ENCODE peak calls at places on chromosome 10, in five cellular contexts. One of them, this sample, is unnamed.

GRCh38 chr10:34504534-34504933 is 310.6 kb downstream of the PARD3 start:
- DNase-seq in transverse colon: no peak
- DNase-seq in AG20443: peak; percentile 35
- DNase-seq in iPS-NIHi11: peak; percentile 15
- DNase-seq in islet precursor cell: peak; percentile 69
- DNase-seq in this sample: no peak

GRCh38 chr10:114957673-114958072 is 19.7 kb downstream of the TRUB1 start:
- DNase-seq in iPS-NIHi11: no peak
- DNase-seq in transverse colon: no peak
- DNase-seq in islet precursor cell: no peak
- DNase-seq in AG20443: no peak
- DNase-seq in this sample: no peak

GRCh38 chr10:70465278-70465677 is 13.3 kb upstream of the PALD1 start:
- DNase-seq in islet precursor cell: no peak
- DNase-seq in transverse colon: no peak
- DNase-seq in iPS-NIHi11: no peak
- DNase-seq in AG20443: no peak
- DNase-seq in this sample: no peak

GRCh38 chr10:103192089-103192450 is 1.0 kb downstream of the NT5C2 start:
- DNase-seq in AG20443: peak; percentile 27
- DNase-seq in islet precursor cell: no peak
- DNase-seq in transverse colon: peak; percentile 16
- DNase-seq in iPS-NIHi11: no peak
- DNase-seq in this sample: no peak

GRCh38 chr10:117807441-117807840 is 239.3 kb downstream of the RAB11FIP2 start:
- DNase-seq in islet precursor cell: peak; percentile 12
- DNase-seq in transverse colon: no peak
- DNase-seq in AG20443: no peak
- DNase-seq in iPS-NIHi11: no peak
- DNase-seq in this sample: no peak

GRCh38 chr10:84838851-84839250 is 510.5 kb downstream of the CCSER2 start:
- DNase-seq in iPS-NIHi11: no peak
- DNase-seq in islet precursor cell: no peak
- DNase-seq in transverse colon: no peak
- DNase-seq in AG20443: no peak
- DNase-seq in this sample: no peak

GRCh38 chr10:31025142-31025541 is 6.5 kb downstream of the ZNF438 start:
- DNase-seq in AG20443: no peak
- DNase-seq in islet precursor cell: no peak
- DNase-seq in iPS-NIHi11: no peak
- DNase-seq in transverse colon: no peak
- DNase-seq in this sample: no peak

GRCh38 chr10:101538481-101538880 is 49.6 kb downstream of the POLL start:
- DNase-seq in islet precursor cell: no peak
- DNase-seq in AG20443: no peak
- DNase-seq in transverse colon: no peak
- DNase-seq in iPS-NIHi11: no peak
- DNase-seq in this sample: no peak

GRCh38 chr10:67075381-67076001 is 149.7 kb downstream of the LRRTM3 start:
- DNase-seq in iPS-NIHi11: no peak
- DNase-seq in transverse colon: no peak
- DNase-seq in islet precursor cell: no peak
- DNase-seq in AG20443: no peak
- DNase-seq in this sample: no peak